ENCODE peak calls at places on chromosomes 5 and 9, in five cellular contexts. One of them, this sample, is unnamed.

GRCh38 chr5:75202935-75203334 is 33.7 kb downstream of the ANKRD31 start:
- DNase-seq in stimulated activated CD8-positive, alpha-beta memory T cell treated with anti-CD3 and anti-CD28 coated beads, Interleukin-4, amount 100 ng/mL, for 24 hours: no peak
- DNase-seq in frontal cortex: no peak
- DNase-seq in mammary epithelial cell: no peak
- DNase-seq in CD8-positive, alpha-beta memory T cell: no peak
- DNase-seq in this sample: no peak

GRCh38 chr9:124770359-124771020 is 621 bp downstream of the NR6A1 start:
- DNase-seq in stimulated activated CD8-positive, alpha-beta memory T cell treated with anti-CD3 and anti-CD28 coated beads, Interleukin-4, amount 100 ng/mL, for 24 hours: peak
- DNase-seq in frontal cortex: no peak
- DNase-seq in mammary epithelial cell: no peak
- DNase-seq in CD8-positive, alpha-beta memory T cell: peak
- DNase-seq in this sample: peak

GRCh38 chr5:32109236-32109635 is 64.9 kb downstream of the GOLPH3 start:
- DNase-seq in stimulated activated CD8-positive, alpha-beta memory T cell treated with anti-CD3 and anti-CD28 coated beads, Interleukin-4, amount 100 ng/mL, for 24 hours: no peak
- DNase-seq in frontal cortex: no peak
- DNase-seq in mammary epithelial cell: no peak
- DNase-seq in CD8-positive, alpha-beta memory T cell: no peak
- DNase-seq in this sample: no peak

GRCh38 chr5:83488271-83488670 is 16.7 kb downstream of the VCAN start:
- DNase-seq in stimulated activated CD8-positive, alpha-beta memory T cell treated with anti-CD3 and anti-CD28 coated beads, Interleukin-4, amount 100 ng/mL, for 24 hours: no peak
- DNase-seq in frontal cortex: no peak
- DNase-seq in mammary epithelial cell: no peak
- DNase-seq in CD8-positive, alpha-beta memory T cell: no peak
- DNase-seq in this sample: no peak

GRCh38 chr5:556909-557441 is 32.7 kb upstream of the SLC9A3 start:
- DNase-seq in stimulated activated CD8-positive, alpha-beta memory T cell treated with anti-CD3 and anti-CD28 coated beads, Interleukin-4, amount 100 ng/mL, for 24 hours: no peak
- DNase-seq in frontal cortex: no peak
- DNase-seq in mammary epithelial cell: no peak
- DNase-seq in CD8-positive, alpha-beta memory T cell: no peak
- DNase-seq in this sample: no peak

GRCh38 chr9:6538666-6539071 is 106.9 kb downstream of the GLDC start:
- DNase-seq in stimulated activated CD8-positive, alpha-beta memory T cell treated with anti-CD3 and anti-CD28 coated beads, Interleukin-4, amount 100 ng/mL, for 24 hours: no peak
- DNase-seq in frontal cortex: no peak
- DNase-seq in mammary epithelial cell: peak
- DNase-seq in CD8-positive, alpha-beta memory T cell: no peak
- DNase-seq in this sample: no peak

GRCh38 chr5:82494942-82495341 is 216.8 kb upstream of the RPS23 start:
- DNase-seq in stimulated activated CD8-positive, alpha-beta memory T cell treated with anti-CD3 and anti-CD28 coated beads, Interleukin-4, amount 100 ng/mL, for 24 hours: no peak
- DNase-seq in frontal cortex: no peak
- DNase-seq in mammary epithelial cell: no peak
- DNase-seq in CD8-positive, alpha-beta memory T cell: no peak
- DNase-seq in this sample: no peak

GRCh38 chr5:181243020-181243520 is 636 bp downstream of the RACK1 start:
- DNase-seq in stimulated activated CD8-positive, alpha-beta memory T cell treated with anti-CD3 and anti-CD28 coated beads, Interleukin-4, amount 100 ng/mL, for 24 hours: no peak
- DNase-seq in frontal cortex: no peak
- DNase-seq in mammary epithelial cell: no peak
- DNase-seq in CD8-positive, alpha-beta memory T cell: no peak
- DNase-seq in this sample: peak

GRCh38 chr9:126615251-126615790 is 1.6 kb downstream of the LMX1B start:
- DNase-seq in stimulated activated CD8-positive, alpha-beta memory T cell treated with anti-CD3 and anti-CD28 coated beads, Interleukin-4, amount 100 ng/mL, for 24 hours: no peak
- DNase-seq in frontal cortex: no peak
- DNase-seq in mammary epithelial cell: peak
- DNase-seq in CD8-positive, alpha-beta memory T cell: no peak
- DNase-seq in this sample: peak

GRCh38 chr5:156475831-156476551 is 149.0 kb downstream of the SGCD start:
- DNase-seq in stimulated activated CD8-positive, alpha-beta memory T cell treated with anti-CD3 and anti-CD28 coated beads, Interleukin-4, amount 100 ng/mL, for 24 hours: no peak
- DNase-seq in frontal cortex: no peak
- DNase-seq in mammary epithelial cell: peak
- DNase-seq in CD8-positive, alpha-beta memory T cell: no peak
- DNase-seq in this sample: no peak

GRCh38 chr5:163569284-163569683 is 63.9 kb downstream of the MAT2B start:
- DNase-seq in stimulated activated CD8-positive, alpha-beta memory T cell treated with anti-CD3 and anti-CD28 coated beads, Interleukin-4, amount 100 ng/mL, for 24 hours: no peak
- DNase-seq in frontal cortex: no peak
- DNase-seq in mammary epithelial cell: peak
- DNase-seq in CD8-positive, alpha-beta memory T cell: no peak
- DNase-seq in this sample: no peak

GRCh38 chr5:154165886-154166285 is 24.6 kb upstream of the GALNT10 start:
- DNase-seq in stimulated activated CD8-positive, alpha-beta memory T cell treated with anti-CD3 and anti-CD28 coated beads, Interleukin-4, amount 100 ng/mL, for 24 hours: no peak
- DNase-seq in frontal cortex: no peak
- DNase-seq in mammary epithelial cell: no peak
- DNase-seq in CD8-positive, alpha-beta memory T cell: no peak
- DNase-seq in this sample: no peak

GRCh38 chr5:96256795-96257470 is 176.1 kb downstream of the PCSK1 start:
- DNase-seq in stimulated activated CD8-positive, alpha-beta memory T cell treated with anti-CD3 and anti-CD28 coated beads, Interleukin-4, amount 100 ng/mL, for 24 hours: no peak
- DNase-seq in frontal cortex: no peak
- DNase-seq in mammary epithelial cell: peak
- DNase-seq in CD8-positive, alpha-beta memory T cell: no peak
- DNase-seq in this sample: peak

GRCh38 chr9:86763795-86764194 is 183.5 kb downstream of the GAS1 start:
- DNase-seq in stimulated activated CD8-positive, alpha-beta memory T cell treated with anti-CD3 and anti-CD28 coated beads, Interleukin-4, amount 100 ng/mL, for 24 hours: no peak
- DNase-seq in frontal cortex: no peak
- DNase-seq in mammary epithelial cell: no peak
- DNase-seq in CD8-positive, alpha-beta memory T cell: no peak
- DNase-seq in this sample: peak

GRCh38 chr5:54626407-54626806 is 108.8 kb downstream of the SNX18 start:
- DNase-seq in stimulated activated CD8-positive, alpha-beta memory T cell treated with anti-CD3 and anti-CD28 coated beads, Interleukin-4, amount 100 ng/mL, for 24 hours: no peak
- DNase-seq in frontal cortex: no peak
- DNase-seq in mammary epithelial cell: no peak
- DNase-seq in CD8-positive, alpha-beta memory T cell: no peak
- DNase-seq in this sample: no peak

GRCh38 chr9:21357479-21358290 is 7.0 kb upstream of the IFNA6 start:
- DNase-seq in stimulated activated CD8-positive, alpha-beta memory T cell treated with anti-CD3 and anti-CD28 coated beads, Interleukin-4, amount 100 ng/mL, for 24 hours: no peak
- DNase-seq in frontal cortex: no peak
- DNase-seq in mammary epithelial cell: no peak
- DNase-seq in CD8-positive, alpha-beta memory T cell: peak
- DNase-seq in this sample: no peak

GRCh38 chr9:137816531-137817235 is 60.9 kb upstream of the CACNA1B start:
- DNase-seq in stimulated activated CD8-positive, alpha-beta memory T cell treated with anti-CD3 and anti-CD28 coated beads, Interleukin-4, amount 100 ng/mL, for 24 hours: no peak
- DNase-seq in frontal cortex: no peak
- DNase-seq in mammary epithelial cell: no peak
- DNase-seq in CD8-positive, alpha-beta memory T cell: no peak
- DNase-seq in this sample: no peak

GRCh38 chr5:37867634-37868033 is 27.8 kb upstream of the GDNF start:
- DNase-seq in stimulated activated CD8-positive, alpha-beta memory T cell treated with anti-CD3 and anti-CD28 coated beads, Interleukin-4, amount 100 ng/mL, for 24 hours: no peak
- DNase-seq in frontal cortex: no peak
- DNase-seq in mammary epithelial cell: no peak
- DNase-seq in CD8-positive, alpha-beta memory T cell: no peak
- DNase-seq in this sample: no peak

GRCh38 chr5:143733635-143734341 is 78.2 kb upstream of the HMHB1 start:
- DNase-seq in stimulated activated CD8-positive, alpha-beta memory T cell treated with anti-CD3 and anti-CD28 coated beads, Interleukin-4, amount 100 ng/mL, for 24 hours: no peak
- DNase-seq in frontal cortex: no peak
- DNase-seq in mammary epithelial cell: no peak
- DNase-seq in CD8-positive, alpha-beta memory T cell: no peak
- DNase-seq in this sample: no peak

GRCh38 chr5:108079754-108080153 is 302.1 kb downstream of the FBXL17 start:
- DNase-seq in stimulated activated CD8-positive, alpha-beta memory T cell treated with anti-CD3 and anti-CD28 coated beads, Interleukin-4, amount 100 ng/mL, for 24 hours: no peak
- DNase-seq in frontal cortex: no peak
- DNase-seq in mammary epithelial cell: no peak
- DNase-seq in CD8-positive, alpha-beta memory T cell: no peak
- DNase-seq in this sample: no peak

GRCh38 chr9:113454914-113455761 is 8.4 kb upstream of the RGS3 start:
- DNase-seq in stimulated activated CD8-positive, alpha-beta memory T cell treated with anti-CD3 and anti-CD28 coated beads, Interleukin-4, amount 100 ng/mL, for 24 hours: no peak
- DNase-seq in frontal cortex: no peak
- DNase-seq in mammary epithelial cell: peak
- DNase-seq in CD8-positive, alpha-beta memory T cell: no peak
- DNase-seq in this sample: no peak

GRCh38 chr5:59483971-59484472 is 409.5 kb downstream of the PDE4D start:
- DNase-seq in stimulated activated CD8-positive, alpha-beta memory T cell treated with anti-CD3 and anti-CD28 coated beads, Interleukin-4, amount 100 ng/mL, for 24 hours: no peak
- DNase-seq in frontal cortex: no peak
- DNase-seq in mammary epithelial cell: peak
- DNase-seq in CD8-positive, alpha-beta memory T cell: no peak
- DNase-seq in this sample: no peak

GRCh38 chr5:141872496-141873356 is 5.5 kb downstream of the PCDH1 start:
- DNase-seq in stimulated activated CD8-positive, alpha-beta memory T cell treated with anti-CD3 and anti-CD28 coated beads, Interleukin-4, amount 100 ng/mL, for 24 hours: no peak
- DNase-seq in frontal cortex: no peak
- DNase-seq in mammary epithelial cell: no peak
- DNase-seq in CD8-positive, alpha-beta memory T cell: no peak
- DNase-seq in this sample: no peak

GRCh38 chr9:137306546-137307254 is 4.6 kb upstream of the NRARP start:
- DNase-seq in stimulated activated CD8-positive, alpha-beta memory T cell treated with anti-CD3 and anti-CD28 coated beads, Interleukin-4, amount 100 ng/mL, for 24 hours: no peak
- DNase-seq in frontal cortex: no peak
- DNase-seq in mammary epithelial cell: no peak
- DNase-seq in CD8-positive, alpha-beta memory T cell: no peak
- DNase-seq in this sample: no peak

GRCh38 chr5:157648275-157648990 is 3.8 kb downstream of the SOX30 start:
- DNase-seq in stimulated activated CD8-positive, alpha-beta memory T cell treated with anti-CD3 and anti-CD28 coated beads, Interleukin-4, amount 100 ng/mL, for 24 hours: no peak
- DNase-seq in frontal cortex: no peak
- DNase-seq in mammary epithelial cell: no peak
- DNase-seq in CD8-positive, alpha-beta memory T cell: no peak
- DNase-seq in this sample: no peak

GRCh38 chr5:313265-313664 is 8.2 kb upstream of the AHRR start:
- DNase-seq in stimulated activated CD8-positive, alpha-beta memory T cell treated with anti-CD3 and anti-CD28 coated beads, Interleukin-4, amount 100 ng/mL, for 24 hours: no peak
- DNase-seq in frontal cortex: no peak
- DNase-seq in mammary epithelial cell: no peak
- DNase-seq in CD8-positive, alpha-beta memory T cell: no peak
- DNase-seq in this sample: no peak

GRCh38 chr5:157971466-157972324 is 112.8 kb upstream of the CLINT1 start:
- DNase-seq in stimulated activated CD8-positive, alpha-beta memory T cell treated with anti-CD3 and anti-CD28 coated beads, Interleukin-4, amount 100 ng/mL, for 24 hours: no peak
- DNase-seq in frontal cortex: no peak
- DNase-seq in mammary epithelial cell: no peak
- DNase-seq in CD8-positive, alpha-beta memory T cell: no peak
- DNase-seq in this sample: no peak

GRCh38 chr9:6525326-6526040 is 112.5 kb downstream of the UHRF2 start:
- DNase-seq in stimulated activated CD8-positive, alpha-beta memory T cell treated with anti-CD3 and anti-CD28 coated beads, Interleukin-4, amount 100 ng/mL, for 24 hours: no peak
- DNase-seq in frontal cortex: no peak
- DNase-seq in mammary epithelial cell: no peak
- DNase-seq in CD8-positive, alpha-beta memory T cell: no peak
- DNase-seq in this sample: no peak

GRCh38 chr9:115264333-115264732 is 146.4 kb upstream of the TNC start:
- DNase-seq in stimulated activated CD8-positive, alpha-beta memory T cell treated with anti-CD3 and anti-CD28 coated beads, Interleukin-4, amount 100 ng/mL, for 24 hours: no peak
- DNase-seq in frontal cortex: no peak
- DNase-seq in mammary epithelial cell: peak
- DNase-seq in CD8-positive, alpha-beta memory T cell: no peak
- DNase-seq in this sample: no peak

GRCh38 chr5:65326912-65327311 is 154.8 kb downstream of the ADAMTS6 start:
- DNase-seq in stimulated activated CD8-positive, alpha-beta memory T cell treated with anti-CD3 and anti-CD28 coated beads, Interleukin-4, amount 100 ng/mL, for 24 hours: no peak
- DNase-seq in frontal cortex: no peak
- DNase-seq in mammary epithelial cell: no peak
- DNase-seq in CD8-positive, alpha-beta memory T cell: no peak
- DNase-seq in this sample: no peak